ENCODE peak calls at places on chromosomes 4 and X, in five cellular contexts. Q is endothelial cell of umbilical vein, F is DND-41, A is HCT116, P is neural progenitor cell. K is an unnamed sample.

GRCh38 chr4:107721436-107722090 is 1.5 kb upstream of the PAPSS1 start:
- DNase-seq in P (peak), A (no peak), Q (no peak), F (peak), K (no peak)

GRCh38 chr4:37958932-37959331 is 1.3 kb upstream of the PTTG2 start:
- DNase-seq in P (no peak), F (no peak), Q (no peak), A (no peak), K (no peak)

GRCh38 chr4:88335092-88335665 is 43.5 kb upstream of the HERC6 start:
- DNase-seq in P (peak), F (no peak), A (no peak), Q (no peak), K (peak)

GRCh38 chr4:40909363-40909876 is 159.7 kb downstream of the NSUN7 start:
- DNase-seq in Q (peak), F (no peak), P (no peak), A (peak), K (peak)

GRCh38 chr4:82201805-82202636 is 171.8 kb downstream of the HNRNPD start:
- DNase-seq in Q (peak), F (peak), A (peak), P (peak), K (peak)

GRCh38 chr4:173005912-173006633 is 162.5 kb upstream of the GALNT7 start:
- DNase-seq in F (no peak), A (no peak), Q (no peak), P (no peak), K (no peak)

GRCh38 chr4:156378053-156378665 is 424.5 kb upstream of the CTSO start:
- DNase-seq in Q (peak), A (peak), F (no peak), P (peak), K (peak)

GRCh38 chrX:113512700-113513395 is 672.2 kb upstream of the AMOT start:
- DNase-seq in A (peak), Q (peak), P (no peak), F (no peak), K (peak)

GRCh38 chr4:186701273-186701672 is 22.4 kb downstream of the FAT1 start:
- DNase-seq in A (no peak), Q (no peak), F (no peak), P (peak), K (peak)

GRCh38 chrX:140123446-140123845 is 158.1 kb upstream of the CXorf66 start:
- DNase-seq in P (peak), A (no peak), Q (no peak), F (no peak), K (no peak)

GRCh38 chr4:79042079-79042674 is 102.9 kb upstream of the PAQR3 start:
- DNase-seq in P (peak), F (peak), A (peak), Q (peak), K (peak)

GRCh38 chr4:99321241-99322191 is at the start of gene ADH1B:
- DNase-seq in P (peak), Q (no peak), A (no peak), F (no peak), K (peak)

GRCh38 chr4:81237791-81238190 is 22.8 kb upstream of the PRKG2 start:
- DNase-seq in F (no peak), P (no peak), Q (no peak), A (no peak), K (no peak)

GRCh38 chr4:47598320-47598719 is 113.2 kb downstream of the ATP10D start:
- DNase-seq in A (no peak), F (no peak), Q (no peak), P (no peak), K (no peak)

GRCh38 chrX:43805579-43805978 is 76.7 kb downstream of the MAOB start:
- DNase-seq in A (no peak), F (no peak), Q (no peak), P (no peak), K (peak)

GRCh38 chr4:148444296-148445070 is 2.3 kb upstream of the NR3C2 start:
- DNase-seq in A (no peak), F (no peak), P (peak), Q (peak), K (no peak)

GRCh38 chrX:151708821-151709220 is 7.0 kb upstream of the FATE1 start:
- DNase-seq in Q (no peak), A (no peak), F (no peak), P (no peak), K (no peak)

GRCh38 chr4:118270492-118270891 is 82.3 kb downstream of the PRSS12 start:
- DNase-seq in P (peak), F (no peak), A (peak), Q (peak), K (peak)

GRCh38 chr4:71771613-71772012 is 12.3 kb downstream of the GC start:
- DNase-seq in Q (no peak), P (no peak), A (no peak), F (no peak), K (no peak)

GRCh38 chrX:8413279-8413678 is 51.4 kb upstream of the VCX3B start:
- DNase-seq in P (no peak), A (no peak), F (no peak), Q (no peak), K (no peak)

GRCh38 chrX:39212456-39212855 is 411.2 kb downstream of the MID1IP1 start:
- DNase-seq in F (peak), P (no peak), Q (no peak), A (no peak), K (no peak)

GRCh38 chr4:27836505-27836904 is 975.9 kb downstream of the STIM2 start:
- DNase-seq in A (no peak), P (no peak), F (no peak), Q (no peak), K (no peak)

GRCh38 chr4:42627887-42628646 is 28.8 kb downstream of the ATP8A1 start:
- DNase-seq in P (no peak), F (peak), A (no peak), Q (no peak), K (no peak)

GRCh38 chr4:242121-242848 is 63.0 kb downstream of the ZNF732 start:
- DNase-seq in A (no peak), Q (peak), P (peak), F (peak), K (peak)

GRCh38 chrX:39907964-39908616 is 189.7 kb downstream of the BCOR start:
- DNase-seq in A (peak), F (no peak), P (no peak), Q (peak), K (peak)

GRCh38 chr4:52869196-52869595 is 7.1 kb downstream of the RASL11B start:
- DNase-seq in F (no peak), A (no peak), Q (no peak), P (no peak), K (peak)

GRCh38 chr4:13103382-13104015 is 380.6 kb downstream of the RAB28 start:
- DNase-seq in Q (no peak), P (no peak), A (no peak), F (no peak), K (no peak)

GRCh38 chrX:1449581-1450149 is 3.0 kb downstream of the ASMTL start:
- DNase-seq in Q (no peak), P (no peak), F (peak), A (no peak), K (no peak)

GRCh38 chr4:8600686-8601085 is 8.1 kb downstream of the CPZ start:
- DNase-seq in Q (no peak), A (no peak), P (no peak), F (no peak), K (no peak)

GRCh38 chr4:159764343-159764952 is 661.6 kb downstream of the RAPGEF2 start:
- DNase-seq in Q (peak), F (no peak), P (peak), A (peak), K (peak)

GRCh38 chr4:568351-568652 is 7.8 kb downstream of the TMEM271 start:
- DNase-seq in Q (no peak), F (no peak), P (no peak), A (no peak), K (no peak)

GRCh38 chr4:128716325-128716724 is 93.2 kb upstream of the JADE1 start:
- DNase-seq in F (no peak), Q (no peak), P (no peak), A (no peak), K (no peak)

GRCh38 chr4:5979981-5980380 is 38.2 kb downstream of the C4orf50 start:
- DNase-seq in F (no peak), A (peak), Q (no peak), P (peak), K (no peak)

GRCh38 chr4:6180841-6181631 is 19.3 kb downstream of the JAKMIP1 start:
- DNase-seq in Q (no peak), A (no peak), F (peak), P (no peak), K (no peak)

GRCh38 chrX:49912086-49912485 is 10.3 kb upstream of the CLCN5 start:
- DNase-seq in Q (no peak), F (no peak), P (no peak), A (no peak), K (no peak)

GRCh38 chrX:123504047-123504446 is 228.8 kb downstream of the THOC2 start:
- DNase-seq in Q (no peak), F (no peak), P (no peak), A (no peak), K (no peak)

DNA sequence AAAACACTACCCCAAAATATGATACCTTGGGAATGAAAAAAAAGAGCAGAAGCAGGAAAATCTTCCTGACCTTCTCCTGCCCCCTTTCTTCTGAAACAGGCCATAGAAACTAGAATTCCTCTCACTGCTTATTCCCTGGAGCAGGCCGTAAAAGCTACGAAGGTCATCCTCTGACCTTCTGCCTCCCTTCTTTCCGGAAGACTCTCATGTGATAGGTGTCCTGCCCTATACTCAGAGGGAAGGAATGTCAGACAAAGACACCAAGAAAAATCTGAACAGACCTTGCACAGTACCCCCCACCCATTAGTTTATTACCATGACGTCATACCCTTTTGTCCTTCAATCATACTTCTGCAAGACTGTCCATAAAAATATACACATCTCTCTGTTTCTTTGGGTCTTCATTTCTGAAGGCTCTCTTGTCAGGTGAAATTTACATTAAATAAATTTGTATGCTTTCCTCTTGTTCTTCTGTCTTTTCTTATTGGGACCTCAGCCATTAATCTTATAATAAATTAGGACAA is 1523.9 kb downstream of the RPA4 start:
- DNase-seq in P (no peak), A (no peak), Q (no peak), F (no peak), K (no peak)
- TF ChIP-seq EZH2 in P (no peak), A (no peak), Q (no peak), F (no peak), K (no peak)

DNA sequence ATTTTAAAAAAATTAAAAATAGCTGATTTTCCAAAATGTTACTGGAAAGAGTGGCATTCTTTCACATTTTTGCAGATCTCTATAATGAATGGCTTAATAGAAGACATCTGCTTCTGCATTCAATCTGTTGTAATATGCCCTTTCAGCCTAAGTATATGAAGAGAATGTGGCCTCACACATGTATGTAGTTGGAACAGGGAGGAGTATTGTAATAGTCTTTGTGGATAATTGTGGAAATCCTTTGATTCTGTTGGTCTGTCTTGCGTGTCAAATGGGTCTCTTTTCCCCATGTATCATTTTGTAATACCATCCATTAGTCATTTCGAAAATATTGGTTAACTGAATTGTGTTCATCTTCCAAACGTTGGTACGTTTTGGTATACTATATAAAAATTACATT is 11.6 kb downstream of the TXLNG start:
- DNase-seq in Q (no peak), P (no peak), F (no peak), A (no peak), K (no peak)
- H3K27ac ChIP-seq in Q (no peak), P (no peak), F (no peak), A (no peak), K (no peak)

GRCh38 chrX:133370719-133371275 is 44.5 kb downstream of the GPC4 start:
- DNase-seq in A (no peak), Q (no peak), P (no peak), F (no peak), K (no peak)

GRCh38 chrX:133364201-133364600 is 51.1 kb downstream of the GPC4 start:
- DNase-seq in Q (no peak), A (no peak), F (no peak), P (no peak), K (no peak)

GRCh38 chrX:133369065-133369464 is 46.2 kb downstream of the GPC4 start:
- DNase-seq in A (no peak), Q (no peak), P (no peak), F (no peak), K (no peak)

GRCh38 chrX:133365886-133366611 is 49.2 kb downstream of the GPC4 start:
- DNase-seq in Q (no peak), P (no peak), A (no peak), F (no peak), K (peak)

DNA sequence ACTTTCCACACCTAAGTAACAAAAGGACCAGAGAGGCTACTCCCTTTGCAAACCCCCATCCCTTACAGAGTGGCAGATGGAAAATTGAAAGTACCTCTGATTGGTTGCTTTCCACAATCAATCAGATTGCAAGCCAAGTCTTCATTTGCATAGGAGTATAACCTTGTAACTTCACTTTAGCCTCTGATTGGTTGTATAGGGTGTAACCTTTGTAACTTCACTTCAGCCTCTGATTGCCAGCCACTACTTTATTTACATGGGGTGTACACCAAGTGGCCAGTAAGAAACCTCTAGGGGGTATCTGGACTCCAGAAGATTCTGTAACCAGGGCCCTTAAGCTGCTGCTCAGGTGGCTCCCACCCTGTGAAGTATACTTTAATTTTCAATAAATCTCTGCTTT is 48.6 kb downstream of the GPC4 start:
- DNase-seq in Q (no peak), A (no peak), P (no peak), F (no peak), K (no peak)
- H2AFZ ChIP-seq in Q (no peak), A (no peak), P (no peak), F (no peak), K (no peak)

GRCh38 chr4:84497835-84498202 is 1.3 kb downstream of the NKX6-1 start:
- DNase-seq in Q (no peak), F (no peak), A (no peak), P (no peak), K (no peak)
- TF ChIP-seq EZH2 in Q (peak), F (no peak), A (no peak), P (peak), K (no peak)

GRCh38 chr4:140091305-140091704 is 62.7 kb downstream of the MAML3 start:
- DNase-seq in Q (peak), F (no peak), A (no peak), P (no peak), K (no peak)
- H3K27ac ChIP-seq in Q (peak), F (no peak), A (no peak), P (no peak), K (no peak)